ENCODE peak calls at places on chromosomes 16 and 17, in five cellular contexts. Z is stimulated activated CD8-positive, alpha-beta memory T cell treated with anti-CD3 and anti-CD28 coated beads, Interleukin-15, amount 100 ng/mL, for 24 hours; H is ELR; N is mesendoderm; J is stimulated activated CD4-positive, alpha-beta T cell treated with anti-CD3 and anti-CD28 coated beads, Interleukin-2, amount 100 ng/mL, for 48 hours. S is an unnamed sample.

GRCh38 chr17:61410555-61411089 is 11.0 kb downstream of the TBX2 start:
- DNase-seq in Z (peak; percentile 50), H (peak; percentile 91), J (peak; percentile 76), N (peak; percentile 82), S (peak; percentile 38)

GRCh38 chr17:74192950-74193781 is 10.3 kb upstream of the RPL38 start:
- DNase-seq in H (no peak), N (no peak), J (no peak), Z (no peak), S (no peak)

GRCh38 chr17:2084129-2084765 is 29.3 kb downstream of the HIC1 start:
- DNase-seq in J (no peak), Z (no peak), H (peak; percentile 92), N (no peak), S (no peak)

GRCh38 chr16:28597692-28598261 is 927 bp upstream of the SULT1A2 start:
- DNase-seq in J (no peak), N (peak; percentile 77), Z (no peak), H (peak; percentile 13), S (no peak)

GRCh38 chr16:82882982-82883863 is 256.5 kb downstream of the CDH13 start:
- DNase-seq in J (no peak), H (no peak), Z (no peak), N (peak; percentile 64), S (no peak)

GRCh38 chr17:72338847-72339790 is 218.3 kb downstream of the SOX9 start:
- DNase-seq in N (peak; percentile 97), J (no peak), Z (no peak), H (peak; percentile 99), S (no peak)

GRCh38 chr16:73289232-73289631 is 241.3 kb upstream of the ZFHX3 start:
- DNase-seq in H (no peak), Z (no peak), J (no peak), N (no peak), S (no peak)

GRCh38 chr17:2695243-2695960 is 16.2 kb downstream of the CLUH start:
- DNase-seq in H (no peak), J (no peak), N (no peak), Z (no peak), S (no peak)

GRCh38 chr16:24986512-24987303 is 28.5 kb downstream of the ARHGAP17 start:
- DNase-seq in J (no peak), Z (no peak), H (peak; percentile 88), N (no peak), S (peak; percentile 8)

GRCh38 chr16:30924797-30925645 is 1.6 kb downstream of the FBXL19 start:
- DNase-seq in H (no peak), Z (no peak), N (no peak), J (no peak), S (no peak)

GRCh38 chr17:45775148-45775547 is 9.0 kb upstream of the CRHR1 start:
- DNase-seq in J (no peak), Z (no peak), H (no peak), N (no peak), S (no peak)